ENCODE peak calls at places on chromosomes 2 and 18, in seven cellular contexts. One of them, this sample, is unnamed.

GRCh38 chr2:179239194-179239593 is 25.4 kb downstream of the SESTD1 start:
- DNase-seq in neural progenitor cell: no peak
- DNase-seq in HFF-Myc: no peak
- DNase-seq in K562: no peak
- DNase-seq in WERI-Rb-1: no peak
- DNase-seq in NT2/D1: no peak
- DNase-seq in bronchial epithelial cell: peak; percentile 77
- DNase-seq in this sample: no peak

GRCh38 chr2:216827073-216827725 is 32.7 kb downstream of the TNP1 start:
- DNase-seq in neural progenitor cell: no peak
- DNase-seq in HFF-Myc: no peak
- DNase-seq in K562: no peak
- DNase-seq in WERI-Rb-1: no peak
- DNase-seq in NT2/D1: no peak
- DNase-seq in bronchial epithelial cell: no peak
- DNase-seq in this sample: no peak

GRCh38 chr2:33069894-33070651 is 123.3 kb downstream of the LTBP1 start:
- DNase-seq in neural progenitor cell: no peak
- DNase-seq in HFF-Myc: peak; percentile 97
- DNase-seq in K562: peak; percentile 47
- DNase-seq in WERI-Rb-1: no peak
- DNase-seq in NT2/D1: no peak
- DNase-seq in bronchial epithelial cell: peak; percentile 100
- DNase-seq in this sample: peak; percentile 90

GRCh38 chr18:8754995-8755955 is 49.9 kb downstream of the MTCL1 start:
- DNase-seq in neural progenitor cell: no peak
- DNase-seq in HFF-Myc: peak; percentile 35
- DNase-seq in K562: no peak
- DNase-seq in WERI-Rb-1: no peak
- DNase-seq in NT2/D1: no peak
- DNase-seq in bronchial epithelial cell: peak; percentile 22
- DNase-seq in this sample: no peak

GRCh38 chr2:42495611-42496010 is 1.8 kb upstream of the KCNG3 start:
- DNase-seq in neural progenitor cell: no peak
- DNase-seq in HFF-Myc: no peak
- DNase-seq in K562: no peak
- DNase-seq in WERI-Rb-1: no peak
- DNase-seq in NT2/D1: no peak
- DNase-seq in bronchial epithelial cell: no peak
- DNase-seq in this sample: no peak

GRCh38 chr2:29676886-29677453 is 244.4 kb downstream of the ALK start:
- DNase-seq in neural progenitor cell: no peak
- DNase-seq in HFF-Myc: no peak
- DNase-seq in K562: no peak
- DNase-seq in WERI-Rb-1: no peak
- DNase-seq in NT2/D1: no peak
- DNase-seq in bronchial epithelial cell: no peak
- DNase-seq in this sample: no peak

GRCh38 chr2:46197672-46198071 is 99.5 kb upstream of the EPAS1 start:
- DNase-seq in neural progenitor cell: no peak
- DNase-seq in HFF-Myc: no peak
- DNase-seq in K562: no peak
- DNase-seq in WERI-Rb-1: no peak
- DNase-seq in NT2/D1: no peak
- DNase-seq in bronchial epithelial cell: no peak
- DNase-seq in this sample: no peak

GRCh38 chr2:36455788-36456187 is 100.2 kb downstream of the CRIM1 start:
- DNase-seq in neural progenitor cell: peak; percentile 58
- DNase-seq in HFF-Myc: no peak
- DNase-seq in K562: no peak
- DNase-seq in WERI-Rb-1: no peak
- DNase-seq in NT2/D1: no peak
- DNase-seq in bronchial epithelial cell: no peak
- DNase-seq in this sample: no peak

GRCh38 chr2:119490106-119490505 is 34.2 kb downstream of the SCTR start:
- DNase-seq in neural progenitor cell: no peak
- DNase-seq in HFF-Myc: no peak
- DNase-seq in K562: no peak
- DNase-seq in WERI-Rb-1: no peak
- DNase-seq in NT2/D1: no peak
- DNase-seq in bronchial epithelial cell: no peak
- DNase-seq in this sample: no peak

GRCh38 chr2:162232611-162233115 is 10.6 kb downstream of the FAP start:
- DNase-seq in neural progenitor cell: no peak
- DNase-seq in HFF-Myc: no peak
- DNase-seq in K562: no peak
- DNase-seq in WERI-Rb-1: no peak
- DNase-seq in NT2/D1: no peak
- DNase-seq in bronchial epithelial cell: no peak
- DNase-seq in this sample: no peak

GRCh38 chr2:150280255-150280654 is 207.2 kb downstream of the RND3 start:
- DNase-seq in neural progenitor cell: no peak
- DNase-seq in HFF-Myc: no peak
- DNase-seq in K562: no peak
- DNase-seq in WERI-Rb-1: no peak
- DNase-seq in NT2/D1: no peak
- DNase-seq in bronchial epithelial cell: peak; percentile 89
- DNase-seq in this sample: peak; percentile 90

GRCh38 chr2:241802421-241802749 is 6.6 kb upstream of the NEU4 start:
- DNase-seq in neural progenitor cell: no peak
- DNase-seq in HFF-Myc: no peak
- DNase-seq in K562: no peak
- DNase-seq in WERI-Rb-1: peak; percentile 9
- DNase-seq in NT2/D1: no peak
- DNase-seq in bronchial epithelial cell: no peak
- DNase-seq in this sample: no peak

GRCh38 chr2:241802806-241803318 is 6.1 kb upstream of the NEU4 start:
- DNase-seq in neural progenitor cell: no peak
- DNase-seq in HFF-Myc: no peak
- DNase-seq in K562: no peak
- DNase-seq in WERI-Rb-1: peak; percentile 5
- DNase-seq in NT2/D1: no peak
- DNase-seq in bronchial epithelial cell: no peak
- DNase-seq in this sample: no peak

GRCh38 chr2:241801611-241802420 is 7.2 kb upstream of the NEU4 start:
- DNase-seq in neural progenitor cell: no peak
- DNase-seq in HFF-Myc: no peak
- DNase-seq in K562: peak; percentile 77
- DNase-seq in WERI-Rb-1: peak; percentile 50
- DNase-seq in NT2/D1: no peak
- DNase-seq in bronchial epithelial cell: no peak
- DNase-seq in this sample: no peak

GRCh38 chr2:241803387-241804325 is 5.3 kb upstream of the NEU4 start:
- DNase-seq in neural progenitor cell: no peak
- DNase-seq in HFF-Myc: no peak
- DNase-seq in K562: no peak
- DNase-seq in WERI-Rb-1: peak; percentile 5
- DNase-seq in NT2/D1: no peak
- DNase-seq in bronchial epithelial cell: peak; percentile 5
- DNase-seq in this sample: no peak

DNA sequence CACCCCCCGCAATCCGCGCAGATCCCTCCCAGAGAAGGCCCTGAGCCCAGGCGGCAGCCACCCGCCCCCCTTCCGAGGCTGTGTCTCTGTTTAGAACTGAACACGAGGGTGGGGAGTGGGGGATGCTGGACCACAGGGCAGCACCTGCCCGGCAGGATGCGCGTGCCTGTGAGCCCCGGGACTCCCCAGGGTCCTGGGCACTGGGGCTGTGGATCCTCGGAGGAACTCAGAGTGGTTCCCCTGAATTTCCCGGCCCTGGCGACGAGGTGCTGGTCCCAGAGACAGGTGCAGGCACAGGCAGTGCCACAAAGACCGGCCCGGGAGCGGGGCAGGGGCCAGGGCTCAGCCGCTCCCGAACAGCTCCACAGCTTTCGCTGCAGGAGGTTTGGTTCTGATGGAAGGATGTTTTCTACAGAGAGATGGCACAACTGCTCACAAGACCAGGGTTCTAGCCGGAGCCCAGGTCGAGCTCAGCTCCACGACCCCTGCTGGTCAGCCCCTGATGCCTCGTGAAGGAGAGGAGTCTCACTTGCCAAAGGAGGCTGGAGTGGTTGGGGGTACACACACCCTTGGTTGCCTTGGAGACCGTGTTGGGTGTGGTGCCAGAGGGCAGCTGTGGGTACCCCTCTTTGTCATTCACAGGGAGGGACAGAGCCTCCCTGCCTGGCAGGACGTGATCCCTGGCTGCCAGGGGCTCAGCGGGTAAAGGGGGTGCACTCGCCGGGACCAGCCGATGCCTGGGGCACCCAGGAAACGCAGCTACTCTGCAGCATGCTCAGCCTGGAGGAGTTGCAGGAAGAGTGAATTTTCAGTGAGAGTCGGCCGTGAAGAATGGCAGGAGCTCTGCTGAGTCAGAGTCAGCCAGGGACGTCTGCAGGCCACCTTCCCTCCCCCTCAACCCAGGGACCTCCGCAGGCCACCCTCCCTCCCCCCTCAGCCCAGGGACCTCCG is 4.4 kb upstream of the NEU4 start:
- DNase-seq in neural progenitor cell: no peak
- DNase-seq in HFF-Myc: no peak
- DNase-seq in K562: peak; percentile 45
- DNase-seq in WERI-Rb-1: peak; percentile 7
- DNase-seq in NT2/D1: no peak
- DNase-seq in bronchial epithelial cell: no peak
- DNase-seq in this sample: no peak
- H3K4me3 ChIP-seq in neural progenitor cell: no peak overlapping the region
- H3K4me3 ChIP-seq in HFF-Myc: peak overlapping the region; percentile 34
- H3K4me3 ChIP-seq in K562: no peak overlapping the region
- H3K4me3 ChIP-seq in WERI-Rb-1: no peak overlapping the region
- H3K4me3 ChIP-seq in NT2/D1: peak overlapping the region; percentile 9
- H3K4me3 ChIP-seq in bronchial epithelial cell: no peak overlapping the region
- H3K4me3 ChIP-seq in this sample: no peak overlapping the region

DNA sequence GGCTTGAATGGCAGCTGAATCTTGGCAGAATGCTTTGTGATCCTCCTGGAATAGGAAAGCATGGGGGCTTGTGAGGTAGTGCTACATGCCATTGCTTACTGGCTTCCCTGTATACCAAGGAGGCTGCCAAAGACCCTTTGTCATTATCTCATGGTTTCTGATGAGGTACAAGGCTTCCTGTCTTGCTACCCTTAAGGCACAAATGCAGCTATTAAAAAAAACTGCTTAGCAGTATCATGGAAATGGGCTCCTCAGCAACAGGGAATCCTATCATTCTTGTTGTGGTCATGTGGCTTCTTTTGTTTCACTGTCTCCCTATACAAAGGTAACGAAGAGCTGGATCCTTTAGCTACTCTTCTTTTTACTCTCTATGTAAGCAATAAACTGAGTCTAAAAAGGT is 6.6 kb upstream of the KANSL1L start:
- DNase-seq in neural progenitor cell: peak; percentile 33
- DNase-seq in HFF-Myc: no peak
- DNase-seq in K562: no peak
- DNase-seq in WERI-Rb-1: no peak
- DNase-seq in NT2/D1: peak; percentile 81
- DNase-seq in bronchial epithelial cell: no peak
- DNase-seq in this sample: no peak
- H3K4me3 ChIP-seq in neural progenitor cell: no peak overlapping the region
- H3K4me3 ChIP-seq in HFF-Myc: no peak overlapping the region
- H3K4me3 ChIP-seq in K562: no peak overlapping the region
- H3K4me3 ChIP-seq in WERI-Rb-1: no peak overlapping the region
- H3K4me3 ChIP-seq in NT2/D1: no peak overlapping the region
- H3K4me3 ChIP-seq in bronchial epithelial cell: no peak overlapping the region
- H3K4me3 ChIP-seq in this sample: no peak overlapping the region

DNA sequence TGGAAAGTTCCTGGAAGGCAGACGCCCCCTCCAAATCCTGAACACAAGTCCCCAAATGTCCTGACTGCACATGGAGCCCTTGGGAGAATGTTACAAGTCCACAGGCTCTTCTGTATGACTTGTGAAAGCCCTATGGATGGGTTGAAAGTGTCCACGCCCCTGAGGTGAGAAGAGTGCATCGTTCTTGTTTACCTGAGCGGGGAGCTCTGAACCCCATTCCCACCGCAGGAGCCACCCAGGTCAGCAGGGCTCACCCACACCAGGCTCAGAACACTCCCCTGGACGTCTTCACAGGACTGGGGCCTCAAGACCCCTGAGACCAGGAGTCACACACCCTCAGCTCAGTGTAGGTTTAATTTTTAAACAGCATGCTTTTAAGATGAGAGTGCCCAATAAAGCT is 84.2 kb upstream of the TMEM18 start:
- DNase-seq in neural progenitor cell: no peak
- DNase-seq in HFF-Myc: no peak
- DNase-seq in K562: no peak
- DNase-seq in WERI-Rb-1: no peak
- DNase-seq in NT2/D1: no peak
- DNase-seq in bronchial epithelial cell: no peak
- DNase-seq in this sample: no peak
- H3K4me3 ChIP-seq in neural progenitor cell: no peak overlapping the region
- H3K4me3 ChIP-seq in HFF-Myc: no peak overlapping the region
- H3K4me3 ChIP-seq in K562: no peak overlapping the region
- H3K4me3 ChIP-seq in WERI-Rb-1: no peak overlapping the region
- H3K4me3 ChIP-seq in NT2/D1: no peak overlapping the region
- H3K4me3 ChIP-seq in bronchial epithelial cell: no peak overlapping the region
- H3K4me3 ChIP-seq in this sample: no peak overlapping the region

DNA sequence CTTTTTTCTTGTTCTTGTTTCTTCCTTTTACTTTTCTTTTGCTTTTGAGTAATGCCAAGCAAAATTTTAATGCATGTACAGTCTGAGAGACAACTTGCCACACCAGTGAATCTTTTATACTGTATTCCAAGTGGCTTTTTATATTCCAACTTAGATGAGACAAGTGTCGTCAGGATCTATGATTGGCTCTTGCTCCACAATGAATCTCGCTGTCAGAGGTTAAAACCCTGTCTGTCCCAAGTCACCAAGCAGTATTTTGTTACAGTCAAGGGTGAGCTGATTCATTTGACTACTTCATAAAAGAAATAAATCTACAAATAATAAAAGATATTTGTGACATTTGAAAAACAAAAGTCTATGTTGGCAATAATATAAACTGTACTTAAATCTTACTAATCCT is at the start of gene MSTN:
- DNase-seq in neural progenitor cell: no peak
- DNase-seq in HFF-Myc: no peak
- DNase-seq in K562: no peak
- DNase-seq in WERI-Rb-1: no peak
- DNase-seq in NT2/D1: no peak
- DNase-seq in bronchial epithelial cell: no peak
- DNase-seq in this sample: no peak
- H3K4me3 ChIP-seq in neural progenitor cell: no peak within 1 kb of the TSS
- H3K4me3 ChIP-seq in HFF-Myc: no peak within 1 kb of the TSS
- H3K4me3 ChIP-seq in K562: no peak within 1 kb of the TSS
- H3K4me3 ChIP-seq in WERI-Rb-1: no peak within 1 kb of the TSS
- H3K4me3 ChIP-seq in NT2/D1: no peak within 1 kb of the TSS
- H3K4me3 ChIP-seq in bronchial epithelial cell: no peak within 1 kb of the TSS
- H3K4me3 ChIP-seq in this sample: no peak within 1 kb of the TSS

DNA sequence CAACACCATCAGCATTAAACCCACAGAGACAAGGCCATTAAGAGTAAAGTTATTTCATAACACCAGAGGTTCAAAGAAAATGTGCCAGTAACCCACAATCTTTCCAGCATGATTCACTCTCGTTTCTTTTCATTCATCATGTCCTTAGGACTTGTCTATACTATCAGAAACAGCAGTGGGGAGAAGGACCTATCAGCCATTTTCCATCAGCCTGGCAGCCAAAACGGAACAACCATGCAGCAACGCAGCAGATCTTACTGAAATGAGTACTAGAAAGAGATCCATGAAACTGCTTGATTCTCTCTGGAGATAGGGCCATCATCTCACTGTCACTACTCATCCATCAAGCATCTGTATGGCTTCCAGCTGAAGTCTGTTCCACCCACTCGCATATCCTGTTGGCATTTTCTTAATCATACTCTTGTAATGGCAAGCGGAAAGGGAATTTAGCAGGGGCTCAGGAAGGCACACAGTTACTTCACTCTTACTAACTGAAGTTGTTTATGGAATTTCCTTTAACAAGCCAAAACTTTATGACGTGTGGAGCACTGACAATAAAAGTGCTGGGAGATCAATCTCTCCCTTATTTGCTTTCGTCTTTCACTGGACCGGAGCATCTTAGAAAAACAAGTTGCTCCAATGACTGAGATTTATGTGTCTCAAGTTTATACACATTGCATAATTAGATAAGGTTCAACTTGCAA is 69.7 kb downstream of the EPHA4 start:
- DNase-seq in neural progenitor cell: no peak
- DNase-seq in HFF-Myc: no peak
- DNase-seq in K562: no peak
- DNase-seq in WERI-Rb-1: no peak
- DNase-seq in NT2/D1: no peak
- DNase-seq in bronchial epithelial cell: peak; percentile 77
- DNase-seq in this sample: peak; percentile 71
- H3K4me3 ChIP-seq in neural progenitor cell: no peak overlapping the region
- H3K4me3 ChIP-seq in HFF-Myc: no peak overlapping the region
- H3K4me3 ChIP-seq in K562: no peak overlapping the region
- H3K4me3 ChIP-seq in WERI-Rb-1: no peak overlapping the region
- H3K4me3 ChIP-seq in NT2/D1: no peak overlapping the region
- H3K4me3 ChIP-seq in bronchial epithelial cell: no peak overlapping the region
- H3K4me3 ChIP-seq in this sample: peak overlapping the region; percentile 29